ENCODE peak calls at places on chromosome 22, in five cellular contexts. S, X, I, F and K are unnamed samples.
A peak's percentile ranks its signal among the peaks of the same experiment; 100 is the strongest.

GRCh38 chr22:22553735-22554134 is 5.3 kb downstream of the PRAME start:
- DNase-seq in S (no peak), X (no peak), I (no peak), F (no peak), K (no peak)

GRCh38 chr22:50678218-50678650 is 5.6 kb downstream of the SHANK3 start:
- DNase-seq in I (no peak), X (no peak), F (no peak), S (no peak), K (no peak)

GRCh38 chr22:31102441-31103081 is 4.8 kb downstream of the SELENOM start:
- DNase-seq in S (no peak), X (peak; percentile 80), I (peak; percentile 97), F (peak; percentile 96), K (peak; percentile 96)

GRCh38 chr22:31099386-31099785 is 8.0 kb downstream of the SELENOM start:
- DNase-seq in F (no peak), X (no peak), I (no peak), S (no peak), K (no peak)

GRCh38 chr22:36536717-36537116 is 7.8 kb upstream of the EIF3D start:
- DNase-seq in F (no peak), I (no peak), S (no peak), X (no peak), K (no peak)

GRCh38 chr22:49699476-49699875 is 128.2 kb downstream of the BRD1 start:
- DNase-seq in I (no peak), S (no peak), X (no peak), F (no peak), K (no peak)

GRCh38 chr22:25627271-25627848 is 62.9 kb downstream of the GRK3 start:
- DNase-seq in S (no peak), X (no peak), F (no peak), I (peak; percentile 10), K (no peak)

GRCh38 chr22:25360891-25361645 is 141.6 kb downstream of the CRYBB2 start:
- DNase-seq in F (no peak), I (no peak), X (no peak), S (no peak), K (no peak)

GRCh38 chr22:28440517-28441366 is 238.9 kb downstream of the TTC28 start:
- DNase-seq in X (no peak), F (peak; percentile 82), I (peak; percentile 82), S (no peak), K (peak; percentile 74)

GRCh38 chr22:24089951-24090350 is 78.8 kb downstream of the CABIN1 start:
- DNase-seq in X (no peak), I (no peak), S (no peak), F (no peak), K (no peak)

GRCh38 chr22:25849514-25849913 is 107.5 kb downstream of the MYO18B start:
- DNase-seq in I (no peak), X (no peak), F (no peak), S (no peak), K (no peak)

GRCh38 chr22:23520875-23521441 is 59.1 kb downstream of the IGLL1 start:
- DNase-seq in S (no peak), F (peak; percentile 61), X (no peak), I (peak; percentile 64), K (peak; percentile 38)

GRCh38 chr22:49018601-49019000 is 809.1 kb downstream of the BRD1 start:
- DNase-seq in S (no peak), I (no peak), X (no peak), F (no peak), K (no peak)

GRCh38 chr22:24810043-24810749 is 4.2 kb downstream of the SGSM1 start:
- DNase-seq in S (no peak), F (peak; percentile 52), I (peak; percentile 32), X (no peak), K (no peak)

GRCh38 chr22:17580461-17581031 is 17.2 kb downstream of the SLC25A18 start:
- DNase-seq in S (no peak), X (no peak), I (peak; percentile 65), F (peak; percentile 36), K (no peak)

GRCh38 chr22:24725736-24726135 is 48.8 kb downstream of the PIWIL3 start:
- DNase-seq in X (no peak), I (no peak), F (no peak), S (no peak), K (no peak)

GRCh38 chr22:49333206-49333605 is 494.5 kb downstream of the BRD1 start:
- DNase-seq in I (no peak), F (no peak), X (no peak), S (no peak), K (no peak)

GRCh38 chr22:30809086-30809485 is 114.4 kb downstream of the OSBP2 start:
- DNase-seq in S (no peak), F (no peak), X (no peak), I (no peak), K (peak; percentile 59)

GRCh38 chr22:43182726-43183125 is 4.2 kb downstream of the TTLL12 start:
- DNase-seq in S (no peak), F (no peak), I (no peak), X (no peak), K (no peak)

GRCh38 chr22:20951932-20952380 is 15.1 kb upstream of the AIFM3 start:
- DNase-seq in S (no peak), I (no peak), F (no peak), X (no peak), K (no peak)

GRCh38 chr22:39927544-39927943 is 26.7 kb downstream of the GRAP2 start:
- DNase-seq in X (no peak), F (no peak), I (no peak), S (no peak), K (no peak)
- TF ChIP-seq CTCF in X (no peak), F (no peak), I (peak; percentile 5), S (peak; percentile 46), K (no peak)

GRCh38 chr22:32340437-32340836 is 17.2 kb upstream of the RFPL3 start:
- DNase-seq in I (no peak), S (no peak), X (no peak), F (no peak), K (no peak)
- H3K4me3 ChIP-seq in I (no peak overlapping the region), S (no peak overlapping the region), X (no peak overlapping the region), F (no peak overlapping the region), K (no peak overlapping the region)

GRCh38 chr22:37752189-37753061 is 55.3 kb upstream of the GCAT start:
- DNase-seq in S (peak; percentile 92), I (peak; percentile 99), F (peak; percentile 99), X (peak; percentile 100), K (peak; percentile 98)
- TF ChIP-seq CTCF in S (no peak), I (peak; percentile 25), F (peak; percentile 41), X (no peak), K (no peak)

DNA sequence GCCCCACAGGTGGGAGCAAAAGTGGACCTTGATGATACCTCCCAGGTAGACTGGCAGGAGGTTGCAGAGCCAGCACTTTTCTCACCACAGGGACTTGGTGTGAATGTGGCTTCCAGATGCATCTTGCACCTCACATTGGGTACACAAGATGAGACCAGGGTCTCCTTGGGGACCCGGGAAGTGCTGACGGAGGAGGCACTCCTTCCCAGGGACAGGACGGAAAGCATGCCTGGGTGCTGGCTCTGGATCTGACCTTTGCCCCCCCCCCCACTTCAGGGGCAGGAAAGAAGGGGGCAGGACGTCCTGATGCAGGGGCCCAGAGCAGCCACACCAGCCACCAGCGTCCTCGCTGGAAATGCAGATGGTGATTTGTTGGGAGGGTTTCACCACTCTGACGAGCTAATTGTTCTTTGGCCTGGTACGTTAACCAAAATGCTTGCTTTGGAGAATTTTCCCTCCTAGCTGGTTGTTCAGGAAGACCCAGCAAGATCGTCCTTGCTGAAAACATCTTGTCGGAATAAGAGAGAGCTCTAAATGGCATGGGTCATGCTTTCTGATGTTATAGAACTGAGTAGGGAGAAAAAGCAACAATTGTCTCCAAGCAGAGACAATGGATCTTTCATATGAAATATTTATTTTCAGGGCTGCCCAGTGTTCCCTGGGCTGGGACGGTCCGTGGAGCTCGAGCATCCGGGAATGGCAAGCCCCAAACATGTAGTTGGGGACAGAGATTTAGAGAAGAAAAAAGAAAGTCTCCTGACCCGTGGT is 74.4 kb upstream of the PPARA start:
- DNase-seq in S (no peak), I (no peak), X (no peak), F (no peak), K (no peak)
- H3K4me3 ChIP-seq in S (peak overlapping the region; percentile 64), I (no peak overlapping the region), X (peak overlapping the region; percentile 21), F (no peak overlapping the region), K (peak overlapping the region; percentile 94)

DNA sequence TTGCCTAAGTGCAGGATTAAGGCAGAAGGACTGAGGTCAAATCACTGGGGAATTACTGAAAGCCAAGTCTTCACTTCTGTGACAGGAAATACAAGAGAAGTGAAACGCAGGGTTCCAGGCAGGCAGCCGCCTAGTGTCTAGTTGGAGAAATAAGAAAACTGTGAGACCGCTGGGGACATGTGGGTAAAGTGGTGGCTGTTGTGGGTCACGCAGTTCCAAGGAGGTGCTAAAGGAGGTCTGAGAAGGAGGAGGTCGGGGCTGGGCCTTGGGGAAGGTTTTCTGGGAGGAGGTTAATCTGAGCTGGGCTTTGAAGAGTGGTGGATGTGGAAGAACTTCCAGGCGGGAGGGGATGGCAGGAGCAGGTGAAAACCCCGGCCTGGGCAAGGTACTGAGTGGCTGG is 11.2 kb downstream of the MCM5 start:
- DNase-seq in X (no peak), S (no peak), I (no peak), F (no peak), K (no peak)
- TF ChIP-seq CTCF in X (no peak), S (no peak), I (no peak), F (no peak), K (no peak)

GRCh38 chr22:19757140-19757984 is 3.2 kb upstream of the TBX1 start:
- DNase-seq in F (no peak), S (no peak), I (no peak), X (no peak), K (no peak)
- H3K4me3 ChIP-seq in F (no peak overlapping the region), S (peak overlapping the region; percentile 32), I (no peak overlapping the region), X (no peak overlapping the region), K (no peak overlapping the region)

DNA sequence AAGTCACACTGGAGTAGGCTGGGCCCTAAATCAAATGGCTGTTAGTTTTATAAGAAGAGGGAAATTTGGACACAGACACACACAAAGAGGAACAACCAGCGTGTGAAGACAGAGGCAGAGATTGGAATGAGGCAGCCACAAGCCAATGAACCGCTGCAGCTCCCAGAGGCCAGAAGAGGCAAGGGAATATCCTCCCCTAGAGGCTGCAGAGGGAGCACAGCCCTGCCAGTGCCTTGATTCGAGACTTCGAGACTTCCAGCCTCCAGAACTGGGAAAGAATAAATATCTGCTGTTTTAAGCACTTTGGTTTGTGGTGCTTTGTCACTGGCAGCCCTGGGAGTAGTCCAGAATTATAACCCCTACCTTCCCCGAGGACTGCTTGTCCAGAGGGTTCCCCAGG is 484.4 kb downstream of the MN1 start:
- DNase-seq in X (no peak), F (no peak), S (no peak), I (peak; percentile 56), K (no peak)
- TF ChIP-seq CTCF in X (no peak), F (peak; percentile 35), S (peak; percentile 33), I (peak; percentile 22), K (peak; percentile 11)